ENCODE peak calls at places on chromosomes 6 and 20, in five cellular contexts. U, Y, J, I and N are unnamed samples.

GRCh38 chr20:62893700-62894099 is 32.1 kb upstream of the TCFL5 start:
- DNase-seq in U (no peak), Y (no peak), J (no peak), I (no peak), N (no peak)

GRCh38 chr20:13338097-13338661 is 117.1 kb downstream of the ISM1 start:
- DNase-seq in U (no peak), Y (no peak), J (no peak), I (no peak), N (no peak)

GRCh38 chr6:8707956-8708772 is 272.8 kb upstream of the SLC35B3 start:
- DNase-seq in U (no peak), Y (no peak), J (peak), I (no peak), N (no peak)

GRCh38 chr6:113607821-113608545 is 249.2 kb upstream of the MARCKS start:
- DNase-seq in U (no peak), Y (no peak), J (no peak), I (no peak), N (no peak)

GRCh38 chr6:113723182-113723581 is 134.0 kb upstream of the MARCKS start:
- DNase-seq in U (no peak), Y (no peak), J (peak), I (no peak), N (no peak)

GRCh38 chr6:168131464-168132415 is 52.7 kb upstream of the FRMD1 start:
- DNase-seq in U (no peak), Y (no peak), J (no peak), I (no peak), N (no peak)

GRCh38 chr6:684831-685636 is 7.9 kb downstream of the EXOC2 start:
- DNase-seq in U (peak), Y (peak), J (peak), I (no peak), N (no peak)

GRCh38 chr20:62805711-62806382 is 1.2 kb downstream of the OGFR start:
- DNase-seq in U (no peak), Y (no peak), J (no peak), I (no peak), N (no peak)

GRCh38 chr6:13277231-13277630 is 51.1 kb downstream of the TBC1D7 start:
- DNase-seq in U (no peak), Y (no peak), J (no peak), I (no peak), N (no peak)

GRCh38 chr6:37625591-37626374 is 71.9 kb downstream of the MDGA1 start:
- DNase-seq in U (no peak), Y (no peak), J (no peak), I (no peak), N (no peak)

GRCh38 chr6:152636675-152637421 is at the start of gene SYNE1:
- DNase-seq in U (peak), Y (no peak), J (peak), I (no peak), N (no peak)

GRCh38 chr20:42483694-42484303 is 705.9 kb downstream of the PTPRT start:
- DNase-seq in U (no peak), Y (peak), J (no peak), I (no peak), N (peak)

GRCh38 chr20:52219441-52219840 is 27.9 kb upstream of the ZFP64 start:
- DNase-seq in U (no peak), Y (no peak), J (peak), I (no peak), N (no peak)

GRCh38 chr6:133368664-133369063 is 127.5 kb downstream of the EYA4 start:
- DNase-seq in U (no peak), Y (no peak), J (no peak), I (no peak), N (no peak)

GRCh38 chr6:55704421-55704820 is 125.4 kb upstream of the HMGCLL1 start:
- DNase-seq in U (no peak), Y (no peak), J (peak), I (no peak), N (no peak)

GRCh38 chr6:155228549-155229166 is 35.2 kb upstream of the CLDN20 start:
- DNase-seq in U (no peak), Y (no peak), J (peak), I (no peak), N (no peak)

GRCh38 chr6:109222848-109223247 is 127.5 kb downstream of the CEP57L1 start:
- DNase-seq in U (no peak), Y (no peak), J (no peak), I (no peak), N (no peak)